ENCODE peak calls at places on chromosomes 6 and 20, in ten cellular contexts. M is A549, I is adrenal gland, V is cardiac muscle cell, L is astrocyte of the cerebellum, Z is choroid plexus epithelial cell, P is fibroblast of pulmonary artery, R is left ventricle myocardium inferior, A is uterus, G is NB4. B is an unnamed sample.

GRCh38 chr20:59726196-59726595 is 121.9 kb downstream of the PHACTR3 start:
- DNase-seq in M (no peak), I (no peak), V (no peak), L (no peak), Z (no peak), P (no peak), R (no peak), A (no peak), G (peak; percentile 41), B (no peak)

GRCh38 chr6:131182991-131183425 is 47.7 kb downstream of the AKAP7 start:
- DNase-seq in M (peak; percentile 42), I (no peak), V (peak; percentile 8), L (peak; percentile 15), Z (peak; percentile 69), P (peak; percentile 74), R (no peak), A (no peak), G (peak; percentile 51), B (no peak)

GRCh38 chr6:77403424-77403823 is 59.9 kb downstream of the HTR1B start:
- DNase-seq in M (peak; percentile 2), I (no peak), V (peak; percentile 16), L (no peak), Z (peak; percentile 50), P (peak; percentile 60), R (no peak), A (no peak), G (no peak), B (no peak)

GRCh38 chr6:166466178-166467122 is 83.7 kb upstream of the MPC1 start:
- DNase-seq in M (peak; percentile 23), I (no peak), V (peak; percentile 17), L (peak; percentile 84), Z (peak; percentile 53), P (peak; percentile 91), R (no peak), A (peak; percentile 29), G (no peak), B (no peak)

GRCh38 chr6:87152528-87152950 is 2.8 kb upstream of the ZNF292 start:
- DNase-seq in M (no peak), I (no peak), V (no peak), L (no peak), Z (peak; percentile 31), P (peak; percentile 18), R (no peak), A (no peak), G (peak; percentile 21), B (no peak)

GRCh38 chr20:50670126-50670862 is 21.0 kb downstream of the RIPOR3 start:
- DNase-seq in M (peak; percentile 84), I (no peak), V (no peak), L (no peak), Z (no peak), P (no peak), R (no peak), A (no peak), G (no peak), B (no peak)

GRCh38 chr6:7000825-7001777 is 106.7 kb upstream of the RREB1 start:
- DNase-seq in M (no peak), I (no peak), V (no peak), L (no peak), Z (no peak), P (no peak), R (no peak), A (no peak), G (no peak), B (no peak)

GRCh38 chr20:6094038-6094437 is 28.8 kb downstream of the FERMT1 start:
- DNase-seq in M (no peak), I (no peak), V (no peak), L (no peak), Z (no peak), P (no peak), R (no peak), A (no peak), G (peak; percentile 60), B (no peak)

GRCh38 chr6:11392778-11393507 is 144.6 kb upstream of the TMEM170B start:
- DNase-seq in M (peak; percentile 80), I (peak; percentile 86), V (no peak), L (no peak), Z (no peak), P (peak; percentile 14), R (peak; percentile 30), A (no peak), G (peak; percentile 72), B (peak; percentile 82)

GRCh38 chr20:25300496-25301170 is 52.7 kb downstream of the PYGB start:
- DNase-seq in M (no peak), I (no peak), V (no peak), L (no peak), Z (peak; percentile 66), P (no peak), R (no peak), A (no peak), G (no peak), B (no peak)
- H3K4me3 ChIP-seq in M (no peak overlapping the region), I (no peak overlapping the region), V (no peak overlapping the region), L (no peak overlapping the region), Z (no peak overlapping the region), P (no peak overlapping the region), R (no peak overlapping the region), A (no peak overlapping the region), G (no peak overlapping the region), B (no peak overlapping the region)

DNA sequence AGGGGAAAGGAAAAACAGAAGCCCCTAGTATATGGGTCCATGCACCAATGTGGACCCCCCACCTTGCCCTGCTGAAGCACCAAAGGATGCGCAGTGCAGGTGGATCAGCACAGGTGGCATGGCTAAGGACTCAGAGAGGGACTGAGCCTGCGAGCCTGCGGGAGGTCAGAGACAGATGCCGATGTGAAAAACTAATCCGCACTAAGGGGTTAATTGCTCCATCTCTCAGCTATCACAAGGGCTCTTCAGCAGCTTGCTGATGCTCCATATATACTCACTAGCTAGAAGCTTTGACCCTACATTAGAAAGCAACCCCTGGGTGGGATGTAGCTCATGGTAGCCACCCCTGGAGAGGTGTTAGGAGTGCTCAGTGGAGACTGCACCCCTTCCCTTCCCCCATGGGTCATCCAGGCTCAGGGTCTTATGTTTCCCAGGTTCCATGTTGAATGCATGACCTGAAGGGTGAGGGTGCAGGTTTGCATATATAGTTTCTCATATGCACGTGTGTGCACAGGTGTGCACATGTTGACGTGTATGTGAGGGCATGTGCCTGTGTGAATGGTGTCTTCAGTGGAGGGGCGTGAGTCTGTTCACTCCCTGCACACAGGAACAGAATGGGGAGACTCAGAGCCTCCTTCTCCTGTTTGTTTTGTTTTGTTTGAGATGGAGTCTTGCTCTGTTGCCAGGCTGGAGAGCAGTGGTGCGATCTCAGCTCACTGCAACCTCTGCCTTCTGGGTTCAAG is 13.4 kb upstream of the IP6K3 start:
- DNase-seq in M (no peak), I (no peak), V (no peak), L (no peak), Z (no peak), P (no peak), R (no peak), A (no peak), G (no peak), B (no peak)
- TF ChIP-seq CTCF in M (no peak), I (no peak), V (no peak), L (no peak), Z (no peak), P (no peak), R (no peak), A (no peak), G (no peak), B (no peak)

GRCh38 chr6:43060755-43061633 is 1.6 kb downstream of the KLC4 start:
- DNase-seq in M (no peak), I (no peak), V (no peak), L (no peak), Z (no peak), P (no peak), R (no peak), A (no peak), G (no peak), B (no peak)
- H3K4me3 ChIP-seq in M (peak overlapping the region; percentile 100), I (no peak overlapping the region), V (peak overlapping the region; percentile 81), L (peak overlapping the region; percentile 83), Z (no peak overlapping the region), P (peak overlapping the region; percentile 99), R (peak overlapping the region; percentile 82), A (peak overlapping the region; percentile 90), G (no peak overlapping the region), B (no peak overlapping the region)

DNA sequence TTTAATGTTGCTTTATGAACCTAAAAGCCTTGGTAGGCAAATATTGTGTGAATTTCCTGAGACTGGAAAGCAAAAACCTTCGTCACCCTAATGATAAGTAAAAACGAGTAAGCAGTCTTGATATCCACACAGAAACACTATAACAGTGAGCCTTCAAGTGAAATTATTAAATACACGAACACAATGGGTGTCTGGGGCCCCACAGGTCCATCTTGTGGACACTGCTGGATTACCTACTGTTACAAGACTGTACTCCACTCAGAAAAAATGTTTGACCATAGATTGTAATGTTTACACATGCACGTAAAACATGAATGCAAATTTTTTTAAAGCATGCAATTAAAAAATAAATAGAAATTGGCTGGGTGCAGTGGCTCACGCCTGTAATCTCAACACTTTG is 466.9 kb downstream of the CD83 start:
- DNase-seq in M (peak; percentile 27), I (no peak), V (no peak), L (no peak), Z (peak; percentile 39), P (peak; percentile 8), R (no peak), A (no peak), G (peak; percentile 28), B (no peak)
- TF ChIP-seq CTCF in M (no peak), I (no peak), V (peak; percentile 9), L (no peak), Z (peak; percentile 41), P (no peak), R (peak; percentile 57), A (no peak), G (no peak), B (no peak)

DNA sequence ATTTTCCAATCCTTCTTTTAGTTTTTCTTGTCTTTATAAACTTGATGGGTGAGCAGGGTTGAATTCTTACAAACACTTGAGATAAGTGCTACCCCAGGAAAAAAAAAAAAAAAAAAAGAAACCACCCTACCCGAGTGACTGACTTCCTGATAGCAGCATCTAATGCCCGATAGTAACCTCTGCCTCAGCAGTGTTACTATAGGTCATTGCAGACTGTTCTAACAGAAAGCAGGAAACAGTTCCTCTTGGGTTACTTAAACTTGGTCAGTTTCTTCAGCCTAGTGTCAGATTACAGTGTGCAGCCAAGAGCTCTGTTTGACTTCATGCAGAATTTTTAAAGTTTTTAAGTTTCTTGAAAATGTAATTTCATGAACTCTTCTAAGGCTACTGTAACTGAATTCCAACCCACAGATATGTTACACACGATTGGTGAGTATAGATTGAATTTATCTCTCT is 2.1 kb downstream of the MYLIP start:
- DNase-seq in M (peak; percentile 67), I (peak; percentile 73), V (peak; percentile 80), L (peak; percentile 41), Z (peak; percentile 91), P (peak; percentile 81), R (no peak), A (no peak), G (peak; percentile 92), B (peak; percentile 72)
- H3K4me3 ChIP-seq in M (peak overlapping the region; percentile 81), I (no peak overlapping the region), V (peak overlapping the region; percentile 94), L (peak overlapping the region; percentile 79), Z (peak overlapping the region; percentile 84), P (peak overlapping the region; percentile 78), R (peak overlapping the region; percentile 100), A (peak overlapping the region; percentile 84), G (peak overlapping the region; percentile 96), B (peak overlapping the region; percentile 98)